ENCODE peak calls at places on chromosomes 16 and 17, in nine cellular contexts. T is activated T-helper 9 cell treated with anti-CD3 and anti-CD28 coated beads, Interleukin-2, amount 50 U/mL, for 16 hours; X is activated CD8-positive, alpha-beta T cell treated with anti-CD3 and anti-CD28 coated beads for 36 hours; G is NCI-H2081; S is memory B cell; Z is HT1080; Y is SHP77 treated with DMSO at 0.1 percent for 48 hours; K is bronchial epithelial cell; D is mesothelial cell of epicardium. E is an unnamed sample.

GRCh38 chr16:12436201-12436657 is 367.5 kb downstream of the CPPED1 start:
- DNase-seq in Z (no peak), D (no peak), S (no peak), K (no peak), G (peak), Y (peak), X (no peak), T (no peak), E (no peak)

GRCh38 chr17:72305964-72306551 is 185.2 kb downstream of the SOX9 start:
- DNase-seq in D (no peak), G (no peak), Z (no peak), T (no peak), K (no peak), X (no peak), S (no peak), Y (no peak), E (no peak)

GRCh38 chr17:7884581-7885356 is 3.8 kb upstream of the CHD3 start:
- DNase-seq in X (peak), S (peak), Z (no peak), Y (no peak), K (no peak), G (no peak), T (peak), D (no peak), E (peak)

GRCh38 chr16:48382131-48382530 is 3.1 kb downstream of the SIAH1 start:
- DNase-seq in D (no peak), T (no peak), S (no peak), Y (no peak), G (no peak), X (no peak), Z (no peak), K (no peak), E (no peak)

GRCh38 chr17:74298690-74299617 is 24.9 kb downstream of the DNAI2 start:
- DNase-seq in T (no peak), D (no peak), G (no peak), X (no peak), Y (no peak), S (no peak), K (no peak), Z (no peak), E (no peak)

GRCh38 chr16:83248735-83249469 is 558.9 kb upstream of the HSBP1 start:
- DNase-seq in S (no peak), X (no peak), Z (no peak), Y (no peak), K (no peak), D (no peak), G (no peak), T (no peak), E (no peak)

GRCh38 chr17:19763416-19763815 is 15.3 kb upstream of the ALDH3A1 start:
- DNase-seq in S (no peak), Z (no peak), X (no peak), K (no peak), Y (no peak), G (no peak), D (peak), T (no peak), E (no peak)

GRCh38 chr17:68782829-68783228 is 172.4 kb downstream of the ABCA8 start:
- DNase-seq in S (no peak), Z (no peak), G (no peak), T (no peak), X (no peak), D (no peak), Y (no peak), K (no peak), E (no peak)

GRCh38 chr16:54176376-54176901 is 110.1 kb downstream of the IRX3 start:
- DNase-seq in D (no peak), S (no peak), G (no peak), X (no peak), T (no peak), Y (no peak), Z (no peak), K (no peak), E (no peak)

GRCh38 chr16:70162041-70162451 is 11.5 kb upstream of the CLEC18C start:
- DNase-seq in Y (no peak), D (no peak), S (no peak), X (no peak), G (no peak), K (peak), T (no peak), Z (peak), E (no peak)

GRCh38 chr17:74224959-74225725 is 11.8 kb downstream of the TTYH2 start:
- DNase-seq in D (no peak), Z (no peak), K (no peak), X (no peak), T (no peak), Y (no peak), G (no peak), S (no peak), E (no peak)

GRCh38 chr17:80175411-80175810 is 5.6 kb downstream of the CARD14 start:
- DNase-seq in D (no peak), S (no peak), Y (no peak), G (no peak), X (no peak), Z (peak), T (no peak), K (peak), E (no peak)

E was measured in activated B cell treated with CpG ODN at 0.5 μM for 24 hours.